ENCODE peak calls at places on chromosome 20, in six cellular contexts. U is AG10803, K is psoas muscle, C is A549, M is Peyer's patch, B is astrocyte. Y is an unnamed sample.

GRCh38 chr20:41063442-41063841 is 34.8 kb downstream of the TOP1 start:
- DNase-seq in M (no peak), B (no peak), K (no peak), U (no peak), C (no peak), Y (no peak)

GRCh38 chr20:53984781-53985518 is 85.4 kb downstream of the BCAS1 start:
- DNase-seq in C (no peak), K (no peak), B (peak), U (peak), M (no peak), Y (no peak)

GRCh38 chr20:53672484-53673129 is 79.0 kb upstream of the ZNF217 start:
- DNase-seq in M (no peak), C (no peak), K (no peak), U (peak), B (peak), Y (no peak)

GRCh38 chr20:63032861-63033634 is 26.3 kb upstream of the BHLHE23 start:
- DNase-seq in U (no peak), C (no peak), M (no peak), K (peak), B (no peak), Y (no peak)

GRCh38 chr20:33209789-33210188 is 7.4 kb upstream of the BPIFA3 start:
- DNase-seq in U (peak), K (peak), C (peak), B (peak), M (peak), Y (no peak)

GRCh38 chr20:16272961-16273360 is 300.3 kb downstream of the KIF16B start:
- DNase-seq in U (no peak), C (no peak), K (no peak), M (no peak), B (no peak), Y (no peak)

GRCh38 chr20:59591061-59591460 is 13.3 kb upstream of the PHACTR3 start:
- DNase-seq in B (no peak), C (no peak), U (no peak), M (no peak), K (no peak), Y (no peak)

GRCh38 chr20:3312940-3313656 is 74.1 kb upstream of the SLC4A11 start:
- DNase-seq in U (peak), C (peak), M (no peak), B (peak), K (no peak), Y (no peak)

GRCh38 chr20:25044660-25045342 is 13.1 kb downstream of the ACSS1 start:
- DNase-seq in K (peak), U (no peak), C (no peak), M (no peak), B (no peak), Y (no peak)

GRCh38 chr20:24502184-24502583 is 32.8 kb downstream of the SYNDIG1 start:
- DNase-seq in B (peak), C (peak), M (no peak), K (no peak), U (peak), Y (no peak)

GRCh38 chr20:17934141-17934862 is 34.3 kb downstream of the SNX5 start:
- DNase-seq in M (no peak), K (no peak), C (no peak), B (peak), U (no peak), Y (no peak)

GRCh38 chr20:7806831-7807230 is 133.4 kb downstream of the HAO1 start:
- DNase-seq in U (no peak), B (no peak), M (no peak), C (no peak), K (no peak), Y (no peak)

GRCh38 chr20:22993823-22994222 is 41.3 kb upstream of the SSTR4 start:
- DNase-seq in M (no peak), U (no peak), B (no peak), C (no peak), K (no peak), Y (no peak)

GRCh38 chr20:58511364-58511763 is 3.8 kb downstream of the APCDD1L start:
- DNase-seq in C (no peak), K (no peak), M (no peak), B (peak), U (peak), Y (no peak)

GRCh38 chr20:20497242-20497985 is 129.5 kb downstream of the INSM1 start:
- DNase-seq in B (no peak), U (no peak), K (no peak), M (no peak), C (no peak), Y (no peak)

GRCh38 chr20:43191946-43192847 is 2.5 kb upstream of the PTPRT start:
- DNase-seq in K (no peak), B (no peak), M (no peak), C (peak), U (no peak), Y (no peak)

GRCh38 chr20:31693987-31694661 is 28.5 kb downstream of the BCL2L1 start:
- DNase-seq in C (no peak), B (no peak), K (no peak), M (no peak), U (no peak), Y (no peak)

GRCh38 chr20:43749734-43750294 is 23.0 kb upstream of the GTSF1L start:
- DNase-seq in U (peak), M (peak), C (peak), B (no peak), K (peak), Y (peak)

GRCh38 chr20:20493701-20494100 is 125.8 kb downstream of the INSM1 start:
- DNase-seq in U (no peak), C (no peak), K (no peak), B (no peak), M (no peak), Y (no peak)

GRCh38 chr20:10313215-10313614 is 94.6 kb downstream of the SNAP25 start:
- DNase-seq in U (no peak), M (no peak), C (no peak), B (peak), K (no peak), Y (no peak)

GRCh38 chr20:10313701-10314100 is 95.1 kb downstream of the SNAP25 start:
- DNase-seq in K (no peak), M (no peak), U (no peak), B (no peak), C (no peak), Y (no peak)

GRCh38 chr20:10312111-10312510 is 93.5 kb downstream of the SNAP25 start:
- DNase-seq in K (no peak), C (no peak), M (no peak), B (peak), U (peak), Y (no peak)

GRCh38 chr20:10315138-10315537 is 96.5 kb downstream of the SNAP25 start:
- DNase-seq in B (no peak), C (no peak), M (no peak), U (no peak), K (no peak), Y (no peak)

DNA sequence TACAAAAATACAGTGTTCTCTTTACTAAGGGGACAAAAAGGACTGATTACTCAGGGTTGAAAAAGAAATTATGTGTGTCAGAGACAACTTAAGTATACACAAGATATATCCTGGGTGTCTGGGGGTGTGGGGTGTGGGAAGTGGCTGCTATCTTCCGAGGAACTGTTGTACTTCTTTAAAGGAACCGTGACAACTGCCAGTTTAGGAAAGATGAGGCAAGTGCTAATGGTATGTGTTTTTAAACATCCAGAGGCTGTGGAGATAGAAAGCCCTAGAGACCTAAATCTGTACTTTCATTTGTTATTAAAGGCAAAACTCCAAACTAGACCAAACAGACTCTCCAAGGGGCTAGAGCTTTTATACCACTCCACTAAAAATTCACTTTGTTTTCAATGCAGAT is 95.6 kb downstream of the SNAP25 start:
- DNase-seq in C (no peak), M (no peak), U (no peak), B (peak), K (no peak), Y (no peak)
- H3K4me3 ChIP-seq in C (no peak), M (no peak), U (no peak), B (no peak), K (no peak), Y (no peak)

DNA sequence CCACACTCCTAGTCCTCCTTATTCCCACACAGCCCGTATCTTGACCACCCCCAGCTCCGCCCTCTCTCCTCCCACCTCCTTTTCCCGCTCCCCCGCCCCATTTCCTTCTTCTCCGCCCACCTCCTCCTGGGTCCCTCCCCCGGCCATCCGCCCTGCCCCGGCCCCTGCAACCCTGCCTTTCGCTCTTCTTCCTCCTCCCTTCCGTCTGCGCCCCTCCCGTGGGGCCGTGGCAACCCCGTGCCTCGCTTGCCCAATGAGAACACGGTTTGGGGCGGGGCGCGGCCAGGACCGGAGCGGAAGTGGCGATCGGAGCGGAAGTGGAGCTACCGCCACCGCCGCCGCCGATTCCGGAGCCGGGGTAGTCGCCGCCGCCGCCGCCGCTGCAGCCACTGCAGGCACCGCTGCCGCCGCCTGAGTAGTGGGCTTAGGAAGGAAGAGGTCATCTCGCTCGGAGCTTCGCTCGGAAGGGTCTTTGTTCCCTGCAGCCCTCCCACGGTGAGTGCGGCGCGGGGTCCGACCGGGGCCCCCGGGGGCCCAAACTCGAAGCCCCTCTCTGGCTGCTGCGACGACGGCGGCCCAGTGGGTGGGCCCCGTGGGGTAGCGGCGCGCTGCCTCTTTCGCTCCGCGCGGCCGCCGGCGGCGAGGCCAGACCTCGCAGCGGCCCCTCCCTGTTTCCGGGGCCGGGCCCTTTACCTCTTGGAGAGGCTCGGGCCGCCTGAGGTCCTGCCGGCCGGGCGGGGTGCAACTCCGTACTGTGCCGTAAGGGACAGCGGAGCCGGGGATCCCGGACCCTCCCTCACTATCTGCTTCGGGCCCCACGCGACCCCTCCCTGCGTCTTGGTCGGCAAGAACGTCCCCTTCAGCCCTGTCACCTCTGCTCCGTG is at the start of gene YWHAB:
- DNase-seq in C (peak), B (peak), U (peak), K (peak), M (peak), Y (peak)
- TF ChIP-seq CTCF in C (no peak), B (no peak), U (no peak), K (no peak), M (no peak), Y (no peak)

DNA sequence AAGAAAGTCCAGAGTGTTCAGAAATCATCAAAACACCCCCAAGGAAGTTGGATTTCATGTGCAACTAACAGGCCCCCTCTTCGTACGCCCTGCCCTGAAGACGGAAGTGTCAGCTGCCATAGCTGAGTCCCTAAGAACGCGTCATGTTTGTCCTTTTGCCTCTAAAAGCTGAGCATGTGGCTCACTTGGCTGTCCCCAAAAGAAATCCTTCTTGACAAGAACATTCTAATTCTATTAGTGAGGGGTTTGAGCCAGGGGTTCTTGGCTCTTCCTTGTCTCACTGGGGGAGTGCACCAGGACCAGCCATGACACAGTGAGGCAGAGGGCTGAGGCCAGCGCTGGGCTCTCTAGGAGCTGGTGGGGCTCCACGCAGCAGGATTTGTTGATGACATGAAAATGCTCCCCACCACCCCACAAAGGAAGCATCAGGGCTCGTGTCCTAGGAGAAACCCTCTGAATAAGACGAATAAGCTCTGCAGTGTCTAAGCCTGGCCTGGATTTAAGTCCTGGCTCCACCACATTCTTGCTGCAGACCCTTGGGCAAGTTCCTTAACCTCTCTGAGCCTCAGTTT is 20.0 kb upstream of the SPO11 start:
- DNase-seq in K (no peak), U (no peak), M (no peak), B (no peak), C (no peak), Y (no peak)
- H3K4me3 ChIP-seq in K (no peak), U (no peak), M (no peak), B (no peak), C (no peak), Y (no peak)

GRCh38 chr20:37755665-37756064 is 61.8 kb downstream of the CTNNBL1 start:
- DNase-seq in M (no peak), B (no peak), K (peak), C (no peak), U (peak), Y (no peak)

GRCh38 chr20:37758332-37758731 is 64.5 kb downstream of the CTNNBL1 start:
- DNase-seq in U (no peak), B (no peak), C (peak), M (no peak), K (no peak), Y (no peak)

GRCh38 chr20:37756234-37756633 is 62.4 kb downstream of the CTNNBL1 start:
- DNase-seq in U (no peak), B (no peak), K (no peak), M (no peak), C (no peak), Y (no peak)

GRCh38 chr20:37759761-37760209 is 66.0 kb downstream of the CTNNBL1 start:
- DNase-seq in U (no peak), K (no peak), C (no peak), M (no peak), B (no peak), Y (no peak)

GRCh38 chr20:37757550-37757949 is 63.7 kb downstream of the CTNNBL1 start:
- DNase-seq in C (no peak), B (no peak), M (peak), U (no peak), K (no peak), Y (no peak)
- TF ChIP-seq CTCF in C (no peak), B (no peak), M (no peak), U (no peak), K (peak), Y (no peak)

GRCh38 chr20:50516180-50516934 is 6.2 kb downstream of the PTPN1 start:
- DNase-seq in K (no peak), U (no peak), M (no peak), C (no peak), B (no peak), Y (no peak)
- H3K4me3 ChIP-seq in K (no peak), U (no peak), M (no peak), C (no peak), B (no peak), Y (no peak)

DNA sequence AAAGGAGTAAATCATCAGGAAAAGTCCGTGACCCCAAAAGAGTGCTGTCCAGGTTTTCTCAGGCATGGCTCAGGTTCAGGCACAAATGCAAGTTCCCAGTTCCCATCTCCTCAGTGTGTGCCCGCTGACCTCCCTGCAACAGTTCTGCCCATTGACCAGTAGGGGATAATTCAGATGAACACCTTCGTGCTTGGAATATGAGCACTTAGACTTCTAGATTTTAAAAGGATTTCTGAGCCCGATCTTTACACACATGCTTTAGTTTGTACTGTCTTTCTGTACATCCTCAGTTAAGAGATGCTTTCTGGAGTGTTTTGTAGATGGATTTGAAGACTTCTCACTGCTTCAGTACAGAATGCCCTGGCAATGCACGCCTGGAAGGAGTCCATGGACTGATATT is 239.7 kb upstream of the PLCB4 start:
- DNase-seq in K (no peak), M (no peak), B (no peak), U (no peak), C (peak), Y (no peak)
- TF ChIP-seq CTCF in K (no peak), M (no peak), B (peak), U (no peak), C (peak), Y (no peak)

DNA sequence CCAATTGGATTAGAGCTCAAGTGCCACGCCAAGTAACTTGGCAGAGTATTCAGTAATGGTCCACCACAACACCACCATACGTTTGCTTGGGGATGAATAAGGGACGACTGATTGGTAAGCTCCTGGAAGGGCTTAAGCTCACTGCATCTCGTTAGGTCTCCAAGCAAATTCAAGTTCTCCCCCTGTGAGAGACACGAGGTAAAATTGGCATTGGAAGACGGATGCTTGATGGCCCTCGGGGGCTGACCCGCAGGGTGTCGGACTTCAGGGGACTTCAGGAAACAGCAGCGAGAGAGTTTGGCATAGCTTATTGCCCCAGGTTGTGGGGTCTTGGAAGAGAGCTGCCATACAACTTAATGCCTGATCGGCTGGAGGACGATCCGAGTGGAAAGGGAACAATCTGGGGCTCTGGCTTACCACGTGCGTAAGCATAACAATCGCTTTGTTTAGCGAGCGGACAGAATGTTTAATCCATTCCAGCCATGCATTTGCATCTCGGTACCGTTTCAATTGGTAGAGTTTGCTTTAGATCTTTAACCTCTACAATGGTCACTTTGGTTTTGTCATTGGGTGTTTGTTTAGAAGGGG is 4.8 kb upstream of the ZNFX1 start:
- DNase-seq in U (no peak), C (no peak), K (no peak), M (no peak), B (no peak), Y (no peak)
- H3K4me3 ChIP-seq in U (peak), C (peak), K (peak), M (no peak), B (peak), Y (no peak)

Y was measured in CD8-positive, alpha-beta T cell.